ENCODE peak calls at places on chromosomes 13 and 19, in four cellular contexts. One of them, this sample, is unnamed.

GRCh38 chr19:38139122-38139521 is 84.9 kb downstream of the DPF1 start:
- DNase-seq in heart left ventricle: no peak
- DNase-seq in IMR-90: no peak
- DNase-seq in tibial nerve: no peak
- DNase-seq in this sample: no peak

GRCh38 chr13:69595181-69595580 is 512.4 kb upstream of the ATXN8OS start:
- DNase-seq in tibial nerve: no peak
- DNase-seq in heart left ventricle: no peak
- DNase-seq in IMR-90: no peak
- DNase-seq in this sample: no peak

GRCh38 chr19:29292562-29292961 is 79.6 kb upstream of the UQCRFS1 start:
- DNase-seq in tibial nerve: no peak
- DNase-seq in IMR-90: no peak
- DNase-seq in heart left ventricle: no peak
- DNase-seq in this sample: no peak

GRCh38 chr13:34025746-34026145 is 207.8 kb downstream of the RFC3 start:
- DNase-seq in tibial nerve: no peak
- DNase-seq in heart left ventricle: no peak
- DNase-seq in IMR-90: peak; percentile 8
- DNase-seq in this sample: no peak

GRCh38 chr13:106858910-106859309 is 291.0 kb upstream of the ARGLU1 start:
- DNase-seq in heart left ventricle: no peak
- DNase-seq in tibial nerve: no peak
- DNase-seq in IMR-90: no peak
- DNase-seq in this sample: no peak

GRCh38 chr19:49396738-49397505 is 8.9 kb downstream of the KASH5 start:
- DNase-seq in heart left ventricle: no peak
- DNase-seq in IMR-90: no peak
- DNase-seq in tibial nerve: no peak
- DNase-seq in this sample: no peak

GRCh38 chr13:78675112-78675511 is 16.2 kb upstream of the OBI1 start:
- DNase-seq in heart left ventricle: no peak
- DNase-seq in tibial nerve: no peak
- DNase-seq in IMR-90: no peak
- DNase-seq in this sample: no peak

GRCh38 chr19:48537541-48537940 is 14.4 kb upstream of the SULT2B1 start:
- DNase-seq in tibial nerve: no peak
- DNase-seq in heart left ventricle: no peak
- DNase-seq in IMR-90: no peak
- DNase-seq in this sample: no peak

GRCh38 chr19:50728084-50728737 is 5.0 kb downstream of the CLEC11A start:
- DNase-seq in IMR-90: peak; percentile 75
- DNase-seq in tibial nerve: peak; percentile 62
- DNase-seq in heart left ventricle: peak; percentile 83
- DNase-seq in this sample: peak; percentile 64

GRCh38 chr19:19335408-19336158 is 15.0 kb downstream of the MAU2 start:
- DNase-seq in IMR-90: no peak
- DNase-seq in heart left ventricle: no peak
- DNase-seq in tibial nerve: no peak
- DNase-seq in this sample: no peak

GRCh38 chr13:33262997-33263396 is 22.6 kb downstream of the STARD13 start:
- DNase-seq in heart left ventricle: no peak
- DNase-seq in IMR-90: no peak
- DNase-seq in tibial nerve: no peak
- DNase-seq in this sample: no peak

GRCh38 chr13:99057310-99057975 is 79.6 kb upstream of the DOCK9 start:
- DNase-seq in tibial nerve: peak; percentile 55
- DNase-seq in heart left ventricle: no peak
- DNase-seq in IMR-90: peak; percentile 31
- DNase-seq in this sample: no peak

GRCh38 chr13:99666146-99666805 is 165.0 kb downstream of the TM9SF2 start:
- DNase-seq in heart left ventricle: no peak
- DNase-seq in tibial nerve: no peak
- DNase-seq in IMR-90: no peak
- DNase-seq in this sample: no peak

GRCh38 chr13:51246411-51247298 is 24.5 kb downstream of the FAM124A start:
- DNase-seq in heart left ventricle: peak; percentile 73
- DNase-seq in tibial nerve: no peak
- DNase-seq in IMR-90: no peak
- DNase-seq in this sample: no peak

GRCh38 chr19:39351537-39352037 is 9.4 kb downstream of the SAMD4B start:
- DNase-seq in heart left ventricle: no peak
- DNase-seq in IMR-90: peak; percentile 28
- DNase-seq in tibial nerve: no peak
- DNase-seq in this sample: no peak

GRCh38 chr19:54136864-54137113 is 773 bp upstream of the CNOT3 start:
- DNase-seq in heart left ventricle: no peak
- DNase-seq in tibial nerve: no peak
- DNase-seq in IMR-90: no peak
- DNase-seq in this sample: no peak

GRCh38 chr19:37931941-37932655 is 25.1 kb downstream of the SIPA1L3 start:
- DNase-seq in tibial nerve: no peak
- DNase-seq in heart left ventricle: no peak
- DNase-seq in IMR-90: peak; percentile 78
- DNase-seq in this sample: peak; percentile 92

GRCh38 chr19:46945668-46946067 is 74.0 kb upstream of the NPAS1 start:
- DNase-seq in IMR-90: no peak
- DNase-seq in tibial nerve: no peak
- DNase-seq in heart left ventricle: no peak
- DNase-seq in this sample: no peak

GRCh38 chr13:35621989-35622388 is 145.5 kb upstream of the MAB21L1 start:
- DNase-seq in tibial nerve: no peak
- DNase-seq in IMR-90: peak; percentile 2
- DNase-seq in heart left ventricle: no peak
- DNase-seq in this sample: no peak

GRCh38 chr19:16034180-16034579 is 42.1 kb upstream of the TPM4 start:
- DNase-seq in tibial nerve: no peak
- DNase-seq in IMR-90: no peak
- DNase-seq in heart left ventricle: no peak
- DNase-seq in this sample: no peak

GRCh38 chr13:21233086-21233485 is 56.6 kb downstream of the MRPL57 start:
- DNase-seq in tibial nerve: no peak
- DNase-seq in heart left ventricle: no peak
- DNase-seq in IMR-90: no peak
- DNase-seq in this sample: no peak

GRCh38 chr13:108302279-108302678 is 32.8 kb downstream of the TNFSF13B start:
- DNase-seq in tibial nerve: no peak
- DNase-seq in heart left ventricle: no peak
- DNase-seq in IMR-90: peak; percentile 1
- DNase-seq in this sample: no peak

GRCh38 chr19:13207237-13208130 is 57.3 kb downstream of the IER2 start:
- DNase-seq in heart left ventricle: peak; percentile 45
- DNase-seq in tibial nerve: no peak
- DNase-seq in IMR-90: no peak
- DNase-seq in this sample: no peak

GRCh38 chr13:99008577-99008976 is 30.7 kb upstream of the DOCK9 start:
- DNase-seq in IMR-90: no peak
- DNase-seq in tibial nerve: no peak
- DNase-seq in heart left ventricle: no peak
- DNase-seq in this sample: no peak

GRCh38 chr19:48837081-48837524 is 812 bp upstream of the HSD17B14 start:
- DNase-seq in IMR-90: peak; percentile 78
- DNase-seq in tibial nerve: peak; percentile 73
- DNase-seq in heart left ventricle: peak; percentile 86
- DNase-seq in this sample: peak; percentile 49

GRCh38 chr13:64525687-64526086 is 2704.4 kb downstream of the PCDH9 start:
- DNase-seq in IMR-90: no peak
- DNase-seq in tibial nerve: no peak
- DNase-seq in heart left ventricle: no peak
- DNase-seq in this sample: no peak

GRCh38 chr19:44927746-44928145 is 13.3 kb downstream of the APOC1 start:
- DNase-seq in IMR-90: peak; percentile 59
- DNase-seq in heart left ventricle: no peak
- DNase-seq in tibial nerve: no peak
- DNase-seq in this sample: no peak

GRCh38 chr19:51735759-51736449 is 12.1 kb upstream of the HAS1 start:
- DNase-seq in tibial nerve: peak; percentile 60
- DNase-seq in heart left ventricle: peak; percentile 77
- DNase-seq in IMR-90: peak; percentile 3
- DNase-seq in this sample: peak; percentile 26

GRCh38 chr19:15297416-15298224 is 34.7 kb downstream of the BRD4 start:
- DNase-seq in tibial nerve: no peak
- DNase-seq in IMR-90: peak; percentile 83
- DNase-seq in heart left ventricle: no peak
- DNase-seq in this sample: peak; percentile 39

GRCh38 chr13:39297664-39298171 is 259.5 kb downstream of the NHLRC3 start:
- DNase-seq in IMR-90: peak; percentile 24
- DNase-seq in heart left ventricle: no peak
- DNase-seq in tibial nerve: no peak
- DNase-seq in this sample: no peak

GRCh38 chr13:42312817-42313431 is 41.0 kb downstream of the AKAP11 start:
- DNase-seq in tibial nerve: no peak
- DNase-seq in IMR-90: no peak
- DNase-seq in heart left ventricle: no peak
- DNase-seq in this sample: no peak

GRCh38 chr13:21998279-21998678 is 327.4 kb downstream of the FGF9 start:
- DNase-seq in heart left ventricle: no peak
- DNase-seq in IMR-90: no peak
- DNase-seq in tibial nerve: no peak
- DNase-seq in this sample: no peak

GRCh38 chr13:24202215-24202614 is 41.7 kb downstream of the SPATA13 start:
- DNase-seq in heart left ventricle: no peak
- DNase-seq in IMR-90: no peak
- DNase-seq in tibial nerve: no peak
- DNase-seq in this sample: no peak

GRCh38 chr19:37692956-37693660 is 26.5 kb downstream of the ZNF607 start:
- DNase-seq in IMR-90: no peak
- DNase-seq in heart left ventricle: no peak
- DNase-seq in tibial nerve: no peak
- DNase-seq in this sample: no peak

GRCh38 chr13:101453784-101454201 is 1.3 kb downstream of the ITGBL1 start:
- DNase-seq in heart left ventricle: no peak
- DNase-seq in IMR-90: no peak
- DNase-seq in tibial nerve: no peak
- DNase-seq in this sample: peak; percentile 58

GRCh38 chr19:49636230-49636932 is 3.6 kb downstream of the RRAS start:
- DNase-seq in tibial nerve: no peak
- DNase-seq in IMR-90: no peak
- DNase-seq in heart left ventricle: no peak
- DNase-seq in this sample: no peak

GRCh38 chr13:40786568-40786996 is 2.8 kb upstream of the SLC25A15 start:
- DNase-seq in heart left ventricle: no peak
- DNase-seq in IMR-90: peak; percentile 61
- DNase-seq in tibial nerve: no peak
- DNase-seq in this sample: no peak

GRCh38 chr13:40790232-40790631 is 821 bp downstream of the SLC25A15 start:
- DNase-seq in heart left ventricle: no peak
- DNase-seq in IMR-90: no peak
- DNase-seq in tibial nerve: no peak
- DNase-seq in this sample: no peak

GRCh38 chr13:40787062-40787461 is 2.3 kb upstream of the SLC25A15 start:
- DNase-seq in tibial nerve: no peak
- DNase-seq in heart left ventricle: no peak
- DNase-seq in IMR-90: peak; percentile 93
- DNase-seq in this sample: no peak

GRCh38 chr13:40792284-40793051 is 3.1 kb downstream of the SLC25A15 start:
- DNase-seq in IMR-90: no peak
- DNase-seq in tibial nerve: no peak
- DNase-seq in heart left ventricle: no peak
- DNase-seq in this sample: no peak

DNA sequence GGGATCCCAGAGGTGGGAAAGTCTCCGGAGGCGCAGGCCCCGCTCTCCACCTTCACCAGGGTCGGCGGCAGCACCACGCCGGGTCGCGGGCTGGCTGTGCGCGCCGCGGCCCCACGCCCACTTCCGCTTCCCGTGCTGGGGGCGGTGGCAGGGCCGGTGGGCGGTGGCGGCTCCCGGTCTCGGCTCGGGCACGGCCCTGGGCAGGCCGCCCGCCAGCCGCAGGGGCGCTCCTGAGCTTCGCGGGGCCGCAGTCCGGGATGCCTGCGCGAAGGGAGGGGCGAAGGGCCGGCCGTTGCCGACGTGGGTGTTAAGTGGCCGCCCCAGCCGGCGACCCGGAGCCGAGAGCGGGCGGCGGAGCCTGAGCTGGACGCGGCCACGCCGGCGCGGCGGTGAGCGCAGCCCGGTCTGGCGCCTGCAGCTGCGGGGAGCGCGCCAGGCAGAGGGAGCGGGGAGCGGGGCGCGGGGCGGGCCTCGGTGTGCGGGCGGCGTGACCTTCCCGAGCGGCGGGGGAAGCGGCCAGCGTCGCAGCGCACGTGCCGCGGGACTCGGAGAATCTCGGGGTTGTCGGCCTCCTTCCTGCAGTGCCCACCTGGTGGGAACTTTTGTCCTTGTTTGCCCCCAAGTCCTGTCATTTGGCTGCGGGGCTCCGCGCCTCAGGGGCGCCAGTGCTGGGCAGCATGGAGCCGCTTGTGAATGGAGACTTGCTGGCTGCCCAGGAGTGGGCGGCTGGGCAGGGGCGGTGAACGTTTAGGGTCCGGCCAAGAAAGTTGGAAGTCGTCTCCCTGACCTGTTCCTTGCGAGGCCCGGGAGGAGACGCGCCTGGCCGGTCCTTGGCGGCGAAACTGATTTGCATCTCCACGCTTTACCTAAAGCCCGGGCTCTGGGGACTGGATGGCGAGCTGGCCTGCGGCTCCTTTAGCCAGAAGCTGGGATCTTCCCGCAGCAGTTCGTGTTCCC is at the start of gene SLC25A15:
- DNase-seq in heart left ventricle: peak; percentile 91
- DNase-seq in IMR-90: peak; percentile 72
- DNase-seq in tibial nerve: no peak
- DNase-seq in this sample: peak; percentile 88
- TF ChIP-seq POLR2A in heart left ventricle: no peak
- TF ChIP-seq POLR2A in IMR-90: peak; percentile 58
- TF ChIP-seq POLR2A in tibial nerve: peak; percentile 39
- TF ChIP-seq POLR2A in this sample: peak; percentile 45

GRCh38 chr19:58296086-58296485 is 9.1 kb upstream of the ERVK3-1 start:
- DNase-seq in tibial nerve: no peak
- DNase-seq in IMR-90: no peak
- DNase-seq in heart left ventricle: no peak
- DNase-seq in this sample: no peak
- H3K36me3 ChIP-seq in tibial nerve: peaks cover 47% of the 10 kb centered on the region
- H3K36me3 ChIP-seq in IMR-90: peaks cover 72% of the 10 kb centered on the region
- H3K36me3 ChIP-seq in heart left ventricle: peaks cover 81% of the 10 kb centered on the region
- H3K36me3 ChIP-seq in this sample: no peaks in the 10 kb centered on the region

GRCh38 chr19:17092696-17093095 is 17.1 kb downstream of the MYO9B start:
- DNase-seq in IMR-90: no peak
- DNase-seq in tibial nerve: no peak
- DNase-seq in heart left ventricle: no peak
- DNase-seq in this sample: no peak

GRCh38 chr19:17090501-17091074 is 15.0 kb downstream of the MYO9B start:
- DNase-seq in heart left ventricle: no peak
- DNase-seq in tibial nerve: no peak
- DNase-seq in IMR-90: peak; percentile 60
- DNase-seq in this sample: no peak

GRCh38 chr19:17089238-17089637 is 13.7 kb downstream of the MYO9B start:
- DNase-seq in heart left ventricle: no peak
- DNase-seq in tibial nerve: no peak
- DNase-seq in IMR-90: peak; percentile 95
- DNase-seq in this sample: no peak

GRCh38 chr19:17088552-17088951 is 13.0 kb downstream of the MYO9B start:
- DNase-seq in tibial nerve: no peak
- DNase-seq in IMR-90: peak; percentile 23
- DNase-seq in heart left ventricle: no peak
- DNase-seq in this sample: no peak

GRCh38 chr19:17091758-17092333 is 16.3 kb downstream of the MYO9B start:
- DNase-seq in tibial nerve: no peak
- DNase-seq in IMR-90: no peak
- DNase-seq in heart left ventricle: peak; percentile 63
- DNase-seq in this sample: no peak
- TF ChIP-seq POLR2A in tibial nerve: no peak
- TF ChIP-seq POLR2A in IMR-90: no peak
- TF ChIP-seq POLR2A in heart left ventricle: no peak
- TF ChIP-seq POLR2A in this sample: no peak

GRCh38 chr19:3982701-3983541 is 2.3 kb downstream of the EEF2 start:
- DNase-seq in tibial nerve: no peak
- DNase-seq in heart left ventricle: peak; percentile 48
- DNase-seq in IMR-90: peak; percentile 74
- DNase-seq in this sample: no peak
- H3K36me3 ChIP-seq in tibial nerve: peaks cover 58% of the 10 kb centered on the region
- H3K36me3 ChIP-seq in heart left ventricle: peaks cover 64% of the 10 kb centered on the region
- H3K36me3 ChIP-seq in IMR-90: peaks cover 62% of the 10 kb centered on the region
- H3K36me3 ChIP-seq in this sample: peaks cover 25% of the 10 kb centered on the region

This sample was measured in body of pancreas.